ENCODE peak calls at places on chromosomes 2 and 18, in six cellular contexts. E is stimulated activated naive CD4-positive, alpha-beta T cell; M is brain microvascular endothelial cell; B is activated CD8-positive, alpha-beta memory T cell treated with anti-CD3 and anti-CD28 coated beads, Interleukin-2, amount 50 U/mL, for 4 hours; Y is cardiac muscle cell; L is M059J. X is an unnamed sample.

GRCh38 chr2:96530474-96531357 is 5.8 kb upstream of the ARID5A start:
- DNase-seq in L (no peak), M (no peak), B (no peak), E (no peak), Y (no peak), X (no peak)

GRCh38 chr18:74083071-74083954 is 64.3 kb downstream of the FBXO15 start:
- DNase-seq in E (peak), B (no peak), Y (peak), M (no peak), L (no peak), X (no peak)

GRCh38 chr18:43661570-43661969 is 384.3 kb upstream of the SYT4 start:
- DNase-seq in E (no peak), B (no peak), Y (peak), L (peak), M (peak), X (peak)

GRCh38 chr18:35045808-35046207 is 4.6 kb downstream of the MAPRE2 start:
- DNase-seq in E (no peak), M (no peak), Y (no peak), L (no peak), B (no peak), X (no peak)

GRCh38 chr18:31154186-31154585 is 8.5 kb downstream of the DSC1 start:
- DNase-seq in E (no peak), Y (no peak), L (no peak), B (no peak), M (no peak), X (no peak)

GRCh38 chr2:17539993-17540812 is at the start of gene VSNL1:
- DNase-seq in Y (peak), L (peak), M (peak), E (no peak), B (no peak), X (no peak)

GRCh38 chr2:127633556-127634065 is 12.3 kb upstream of the GPR17 start:
- DNase-seq in M (no peak), L (no peak), E (no peak), Y (no peak), B (no peak), X (no peak)

GRCh38 chr2:235008584-235009044 is 56.8 kb downstream of the SH3BP4 start:
- DNase-seq in M (no peak), E (no peak), B (no peak), L (no peak), Y (no peak), X (no peak)

GRCh38 chr2:195056001-195056400 is 601.0 kb upstream of the SLC39A10 start:
- DNase-seq in Y (no peak), B (no peak), L (no peak), M (no peak), E (no peak), X (no peak)

GRCh38 chr2:40451926-40452605 is at the start of gene SLC8A1:
- DNase-seq in B (no peak), E (no peak), M (peak), Y (peak), L (peak), X (peak)